ENCODE peak calls at places on chromosomes 6 and 20, in eight cellular contexts. L is Calu3, G is mesenchymal stem cell, H is neural progenitor cell, Q is Kasumi-1, C is NCI-H774, V is bronchial epithelial cell, I is ACHN. W is an unnamed sample.

GRCh38 chr6:30717129-30717844 is at the start of gene MDC1:
- DNase-seq in L (peak; percentile 99), G (peak; percentile 100), H (peak; percentile 100), Q (peak; percentile 100), C (peak; percentile 99), V (peak; percentile 99), I (peak; percentile 98), W (peak; percentile 98)

GRCh38 chr6:131989036-131989435 is 37.9 kb upstream of the CCN2 start:
- DNase-seq in L (no peak), G (no peak), H (no peak), Q (no peak), C (no peak), V (no peak), I (no peak), W (no peak)

GRCh38 chr6:24926192-24926591 is 9.6 kb downstream of the RIPOR2 start:
- DNase-seq in L (no peak), G (no peak), H (no peak), Q (no peak), C (peak; percentile 23), V (no peak), I (no peak), W (peak; percentile 51)

GRCh38 chr6:36127462-36128016 is 2.8 kb upstream of the MAPK13 start:
- DNase-seq in L (peak; percentile 35), G (peak; percentile 96), H (no peak), Q (no peak), C (no peak), V (peak; percentile 76), I (peak; percentile 80), W (no peak)

GRCh38 chr20:50022676-50023075 is 39.9 kb downstream of the SNAI1 start:
- DNase-seq in L (no peak), G (no peak), H (no peak), Q (no peak), C (no peak), V (no peak), I (no peak), W (no peak)

GRCh38 chr6:30844118-30844535 is 40.2 kb upstream of the DDR1 start:
- DNase-seq in L (no peak), G (peak; percentile 56), H (peak; percentile 73), Q (no peak), C (no peak), V (no peak), I (peak; percentile 57), W (no peak)

GRCh38 chr20:35738410-35739179 is 3.5 kb downstream of the RBM39 start:
- DNase-seq in L (no peak), G (no peak), H (no peak), Q (no peak), C (no peak), V (no peak), I (no peak), W (no peak)

GRCh38 chr6:17493286-17493685 is 99.9 kb downstream of the CAP2 start:
- DNase-seq in L (no peak), G (peak; percentile 68), H (no peak), Q (no peak), C (no peak), V (peak; percentile 24), I (peak; percentile 2), W (no peak)

GRCh38 chr20:63102720-63103375 is 96.1 kb upstream of the BHLHE23 start:
- DNase-seq in L (no peak), G (peak; percentile 23), H (peak; percentile 25), Q (no peak), C (no peak), V (peak; percentile 1), I (no peak), W (peak; percentile 46)

GRCh38 chr20:23139524-23139923 is 53.4 kb upstream of the CD93 start:
- DNase-seq in L (no peak), G (no peak), H (no peak), Q (no peak), C (no peak), V (peak; percentile 96), I (no peak), W (no peak)

GRCh38 chr20:54084727-54085368 is 14.5 kb upstream of the BCAS1 start:
- DNase-seq in L (no peak), G (no peak), H (no peak), Q (no peak), C (no peak), V (no peak), I (no peak), W (no peak)

GRCh38 chr6:161444464-161444863 is 170.6 kb upstream of the AGPAT4 start:
- DNase-seq in L (no peak), G (peak; percentile 41), H (peak; percentile 55), Q (no peak), C (no peak), V (peak; percentile 30), I (no peak), W (no peak)

GRCh38 chr6:77774457-77774856 is 121.6 kb downstream of the MEI4 start:
- DNase-seq in L (no peak), G (no peak), H (no peak), Q (peak; percentile 62), C (no peak), V (no peak), I (no peak), W (no peak)

GRCh38 chr6:16420715-16421461 is 182.5 kb downstream of the GMPR start:
- DNase-seq in L (no peak), G (peak; percentile 35), H (no peak), Q (no peak), C (no peak), V (no peak), I (no peak), W (peak; percentile 35)

GRCh38 chr6:2429460-2429859 is 184.1 kb upstream of the GMDS start:
- DNase-seq in L (no peak), G (peak; percentile 70), H (no peak), Q (no peak), C (no peak), V (no peak), I (no peak), W (no peak)

GRCh38 chr6:147205690-147206600 is 1.7 kb downstream of the STXBP5 start:
- DNase-seq in L (no peak), G (peak; percentile 38), H (peak; percentile 11), Q (no peak), C (no peak), V (no peak), I (no peak), W (no peak)

GRCh38 chr6:22043284-22043962 is 253.4 kb downstream of the PRL start:
- DNase-seq in L (no peak), G (no peak), H (no peak), Q (no peak), C (no peak), V (peak; percentile 3), I (peak; percentile 61), W (no peak)

GRCh38 chr6:31586596-31586995 is 519 bp downstream of the LST1 start:
- DNase-seq in L (no peak), G (no peak), H (no peak), Q (peak; percentile 96), C (no peak), V (no peak), I (no peak), W (no peak)

GRCh38 chr6:2973656-2974055 is 2.3 kb upstream of the SERPINB6 start:
- DNase-seq in L (no peak), G (no peak), H (no peak), Q (no peak), C (no peak), V (no peak), I (no peak), W (no peak)

GRCh38 chr20:38129248-38129865 is 35.7 kb downstream of the TGM2 start:
- DNase-seq in L (no peak), G (no peak), H (no peak), Q (no peak), C (no peak), V (no peak), I (no peak), W (no peak)

GRCh38 chr6:114648847-114649246 is 306.0 kb upstream of the HS3ST5 start:
- DNase-seq in L (peak; percentile 4), G (no peak), H (no peak), Q (no peak), C (no peak), V (no peak), I (no peak), W (no peak)

GRCh38 chr20:47557218-47557617 is 55.5 kb downstream of the NCOA3 start:
- DNase-seq in L (no peak), G (no peak), H (no peak), Q (no peak), C (no peak), V (no peak), I (no peak), W (no peak)

GRCh38 chr6:108557494-108558371 is 3.0 kb upstream of the FOXO3 start:
- DNase-seq in L (peak; percentile 70), G (peak; percentile 80), H (peak; percentile 94), Q (peak; percentile 69), C (peak; percentile 93), V (peak; percentile 19), I (peak; percentile 67), W (peak; percentile 79)

GRCh38 chr6:101770116-101770515 is 376.6 kb downstream of the GRIK2 start:
- DNase-seq in L (no peak), G (no peak), H (no peak), Q (no peak), C (peak; percentile 68), V (peak; percentile 10), I (no peak), W (no peak)

GRCh38 chr20:52972965-52973819 is 1.0 kb downstream of the TSHZ2 start:
- DNase-seq in L (peak; percentile 6), G (peak; percentile 40), H (peak; percentile 60), Q (no peak), C (no peak), V (no peak), I (no peak), W (peak; percentile 23)

GRCh38 chr6:24720131-24720603 is 1.2 kb upstream of the C6orf62 start:
- DNase-seq in L (peak; percentile 87), G (peak; percentile 59), H (peak; percentile 66), Q (peak; percentile 48), C (peak; percentile 14), V (no peak), I (peak; percentile 55), W (peak; percentile 66)

GRCh38 chr6:93341900-93342613 is 77.3 kb downstream of the EPHA7 start:
- DNase-seq in L (no peak), G (no peak), H (peak; percentile 20), Q (no peak), C (peak; percentile 71), V (no peak), I (no peak), W (no peak)

GRCh38 chr20:19864130-19864529 is 106.1 kb downstream of the RIN2 start:
- DNase-seq in L (no peak), G (no peak), H (no peak), Q (no peak), C (no peak), V (no peak), I (no peak), W (no peak)

GRCh38 chr6:15253107-15254073 is 7.5 kb downstream of the JARID2 start:
- DNase-seq in L (no peak), G (no peak), H (no peak), Q (no peak), C (no peak), V (no peak), I (no peak), W (no peak)

GRCh38 chr6:129598244-129599187 is 111.5 kb downstream of the ARHGAP18 start:
- DNase-seq in L (peak; percentile 21), G (peak; percentile 80), H (peak; percentile 70), Q (peak; percentile 63), C (peak; percentile 73), V (peak; percentile 71), I (peak; percentile 77), W (no peak)

GRCh38 chr6:17930321-17930993 is 57.0 kb downstream of the KIF13A start:
- DNase-seq in L (no peak), G (peak; percentile 92), H (no peak), Q (no peak), C (no peak), V (no peak), I (no peak), W (no peak)